ENCODE peak calls at places on chromosome 1, in ten cellular contexts. X is HFFc6, A is foreskin fibroblast, P is esophagus squamous epithelium, W is tibial nerve, V is right atrium auricular region, S is type B pancreatic cell, D is thyroid gland, Y is uterus, Q is cardiac muscle cell. Z is an unnamed sample.

GRCh38 chr1:28456078-28456477 is 49.8 kb upstream of the RCC1 start:
- DNase-seq in X (peak; percentile 62), A (peak; percentile 61), P (no peak), W (no peak), V (no peak), S (no peak), D (no peak), Y (no peak), Q (no peak), Z (no peak)

GRCh38 chr1:116498789-116499628 is 71.8 kb downstream of the CD58 start:
- DNase-seq in X (peak; percentile 65), A (peak; percentile 87), P (no peak), W (peak; percentile 79), V (no peak), S (no peak), D (peak; percentile 46), Y (no peak), Q (peak; percentile 84), Z (peak; percentile 70)

GRCh38 chr1:53638641-53639035 is 100.3 kb downstream of the GLIS1 start:
- DNase-seq in X (no peak), A (no peak), P (no peak), W (no peak), V (no peak), S (peak; percentile 65), D (no peak), Y (no peak), Q (no peak), Z (no peak)

GRCh38 chr1:195656780-195657179 is 951.5 kb downstream of the KCNT2 start:
- DNase-seq in X (no peak), A (no peak), P (no peak), W (no peak), V (no peak), S (no peak), D (no peak), Y (no peak), Q (no peak), Z (no peak)

GRCh38 chr1:173276922-173277800 is 70.0 kb upstream of the TNFSF4 start:
- DNase-seq in X (no peak), A (no peak), P (no peak), W (no peak), V (no peak), S (no peak), D (no peak), Y (no peak), Q (no peak), Z (no peak)

GRCh38 chr1:41580520-41581172 is 96.2 kb upstream of the EDN2 start:
- DNase-seq in X (no peak), A (no peak), P (no peak), W (no peak), V (peak; percentile 28), S (no peak), D (no peak), Y (no peak), Q (no peak), Z (no peak)

GRCh38 chr1:21904725-21905520 is 32.2 kb downstream of the HSPG2 start:
- DNase-seq in X (peak; percentile 76), A (peak; percentile 64), P (peak; percentile 27), W (no peak), V (peak; percentile 85), S (no peak), D (no peak), Y (peak; percentile 85), Q (no peak), Z (no peak)

GRCh38 chr1:226100436-226101347 is 38.2 kb downstream of the H3-3A start:
- DNase-seq in X (no peak), A (peak; percentile 44), P (no peak), W (no peak), V (no peak), S (no peak), D (peak; percentile 46), Y (no peak), Q (no peak), Z (peak; percentile 59)

GRCh38 chr1:192609110-192610079 is 26.6 kb upstream of the RGS13 start:
- DNase-seq in X (no peak), A (peak; percentile 28), P (peak; percentile 29), W (peak; percentile 35), V (peak; percentile 78), S (no peak), D (peak; percentile 8), Y (peak; percentile 26), Q (no peak), Z (no peak)

DNA sequence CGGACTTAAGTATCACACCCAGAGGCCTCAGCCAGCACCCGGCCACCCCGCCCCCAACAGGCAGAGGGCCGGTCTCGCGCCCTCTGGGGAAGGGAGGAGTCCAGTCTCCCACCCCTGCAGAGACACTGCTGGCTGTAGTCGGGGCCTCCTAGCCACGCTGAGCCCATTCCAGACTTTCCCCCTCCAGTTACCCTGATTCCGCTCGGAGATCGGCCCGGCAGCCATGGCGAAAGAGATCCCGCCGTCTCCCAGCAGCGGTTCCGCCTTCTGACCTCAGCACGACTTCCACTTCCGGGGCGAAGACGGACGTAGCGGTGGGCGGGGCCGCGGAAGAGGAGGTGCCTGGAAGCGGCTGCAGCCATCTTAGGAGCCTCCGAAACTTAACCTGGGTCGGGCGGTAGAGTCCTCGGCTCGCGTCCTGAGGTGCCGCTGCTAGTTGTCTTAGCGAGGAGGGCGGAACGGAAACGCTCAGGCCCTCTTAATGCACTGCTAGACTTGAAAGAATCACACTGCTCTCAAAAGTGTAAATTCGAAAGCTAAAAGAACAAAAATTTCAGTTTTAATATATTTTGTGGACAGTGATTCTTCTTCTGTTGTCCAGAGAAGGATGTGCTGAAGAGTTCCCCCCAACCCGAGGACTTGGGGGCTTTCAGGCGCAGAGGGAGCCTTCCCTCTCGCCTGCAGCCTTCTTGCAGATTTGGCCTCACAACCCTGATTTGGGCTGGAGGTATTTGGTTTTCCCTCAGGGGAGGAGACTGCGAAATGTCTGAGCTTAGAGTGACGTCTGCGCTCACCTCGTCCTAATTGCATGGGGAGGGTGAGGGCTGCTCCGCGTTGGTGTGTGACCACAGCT is at the start of gene SF3B4:
- DNase-seq in X (peak; percentile 90), A (peak; percentile 97), P (peak; percentile 69), W (peak; percentile 94), V (peak; percentile 95), S (peak; percentile 93), D (peak; percentile 97), Y (peak; percentile 96), Q (peak; percentile 96), Z (peak; percentile 96)
- TF ChIP-seq CTCF in X (peak; percentile 28), A (no peak), P (peak; percentile 26), W (peak; percentile 38), V (no peak), S (peak; percentile 17), D (peak; percentile 22), Y (no peak), Q (no peak), Z (no peak)

GRCh38 chr1:235958021-235958420 is 91.3 kb upstream of the LYST start:
- DNase-seq in X (no peak), A (no peak), P (no peak), W (no peak), V (no peak), S (no peak), D (no peak), Y (no peak), Q (no peak), Z (no peak)

GRCh38 chr1:235955777-235956176 is 89.1 kb upstream of the LYST start:
- DNase-seq in X (no peak), A (no peak), P (no peak), W (no peak), V (no peak), S (no peak), D (no peak), Y (no peak), Q (no peak), Z (no peak)

GRCh38 chr1:235952950-235953615 is 86.4 kb upstream of the LYST start:
- DNase-seq in X (no peak), A (no peak), P (no peak), W (no peak), V (no peak), S (no peak), D (no peak), Y (no peak), Q (no peak), Z (no peak)

GRCh38 chr1:235953801-235954200 is 87.1 kb upstream of the LYST start:
- DNase-seq in X (peak; percentile 86), A (peak; percentile 88), P (no peak), W (no peak), V (no peak), S (no peak), D (no peak), Y (no peak), Q (no peak), Z (no peak)

DNA sequence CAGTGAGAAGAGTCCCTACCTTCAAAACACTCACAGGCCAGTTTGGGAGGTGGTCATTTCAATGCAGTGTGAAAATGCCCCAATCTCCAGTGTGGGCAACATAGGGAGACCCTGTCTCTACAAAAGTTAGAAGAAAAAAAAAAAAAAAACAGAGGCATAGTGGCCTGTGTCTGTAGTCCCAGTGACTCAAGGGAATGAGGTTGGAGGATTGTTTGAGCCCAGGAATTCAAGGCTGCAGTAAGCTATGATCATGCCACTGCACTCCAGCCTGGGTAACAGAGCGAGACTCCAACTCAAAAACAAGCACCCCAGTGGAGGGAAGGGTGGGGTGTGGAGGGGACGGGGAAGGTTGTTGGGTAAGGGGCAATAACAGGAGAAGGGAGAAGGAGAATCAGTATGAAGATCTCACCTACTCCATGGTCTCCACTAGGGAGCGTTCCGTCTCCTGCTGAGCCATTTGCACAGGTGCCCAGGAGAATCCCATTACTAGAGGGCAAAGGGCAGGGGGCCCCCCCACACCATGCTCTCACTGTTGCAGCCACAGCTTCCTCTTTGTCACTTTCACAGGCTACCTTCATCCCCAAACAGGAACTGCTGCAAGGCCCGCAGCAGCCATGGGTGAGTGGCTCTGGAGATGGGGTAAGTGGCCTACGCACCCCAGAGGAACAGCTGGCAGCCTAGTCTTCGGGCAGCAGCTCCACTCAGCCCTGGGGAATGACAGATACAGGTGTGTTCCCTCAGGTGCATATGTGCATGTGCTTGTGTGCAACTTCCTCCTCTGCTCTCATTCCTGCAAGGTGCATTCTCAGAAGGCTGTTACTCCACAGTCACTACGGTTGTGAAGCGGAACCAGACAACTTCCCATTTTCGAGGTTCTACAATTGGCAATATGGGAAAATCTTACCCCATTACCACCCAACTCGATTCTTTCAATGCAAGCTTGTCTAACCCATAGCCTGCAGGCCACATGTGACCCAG is 87.9 kb upstream of the LYST start:
- DNase-seq in X (peak; percentile 37), A (peak; percentile 34), P (peak; percentile 30), W (no peak), V (no peak), S (no peak), D (no peak), Y (no peak), Q (no peak), Z (no peak)
- TF ChIP-seq CTCF in X (no peak), A (no peak), P (no peak), W (no peak), V (no peak), S (no peak), D (no peak), Y (no peak), Q (no peak), Z (no peak)

GRCh38 chr1:201325678-201326060 is 42.4 kb downstream of the PKP1 start:
- DNase-seq in X (no peak), A (no peak), P (no peak), W (no peak), V (no peak), S (no peak), D (no peak), Y (no peak), Q (no peak), Z (no peak)
- TF ChIP-seq CTCF in X (no peak), A (no peak), P (peak; percentile 15), W (no peak), V (no peak), S (no peak), D (no peak), Y (no peak), Q (no peak), Z (no peak)

DNA sequence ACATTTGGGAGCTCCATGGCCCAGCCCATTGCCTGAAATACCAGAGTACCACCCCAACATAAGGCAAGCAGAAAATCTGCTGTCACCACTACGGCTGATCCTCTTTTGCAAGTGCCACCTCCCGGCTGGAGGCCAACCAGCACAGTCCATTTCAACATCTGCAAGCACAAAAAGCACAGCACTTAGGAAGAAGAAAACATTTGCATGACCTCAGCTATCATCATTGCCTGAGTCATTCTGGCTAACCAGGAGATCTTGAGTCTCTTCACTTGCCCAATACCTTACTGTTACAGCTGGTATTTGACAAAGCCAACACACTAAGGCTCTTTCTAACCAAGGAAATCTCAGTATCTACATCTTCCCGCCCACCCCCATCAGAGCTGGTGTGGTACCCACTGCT is 55.9 kb downstream of the NEK7 start:
- DNase-seq in X (peak; percentile 84), A (peak; percentile 92), P (no peak), W (no peak), V (no peak), S (no peak), D (no peak), Y (no peak), Q (no peak), Z (no peak)
- TF ChIP-seq CTCF in X (no peak), A (no peak), P (no peak), W (no peak), V (no peak), S (no peak), D (no peak), Y (no peak), Q (no peak), Z (no peak)

Z was measured in glutamatergic neuron.